ENCODE peak calls at places on chromosomes 16 and 17, in eight cellular contexts. One of them, this sample, is unnamed.

GRCh38 chr17:77444653-77445029 is 303.9 kb downstream of the SEC14L1 start:
- DNase-seq in astrocyte of the spinal cord: no peak
- DNase-seq in B cell: no peak
- DNase-seq in nephron progenitor cell: peak; percentile 51
- DNase-seq in lung: no peak
- DNase-seq in neural crest cell: no peak
- DNase-seq in activated CD8-positive, alpha-beta T cell treated with anti-CD3 and anti-CD28 coated beads for 36 hours: peak; percentile 69
- DNase-seq in pancreas: no peak
- DNase-seq in this sample: peak; percentile 66

GRCh38 chr17:74639704-74640142 is 16.2 kb upstream of the CD300E start:
- DNase-seq in astrocyte of the spinal cord: no peak
- DNase-seq in B cell: peak; percentile 51
- DNase-seq in nephron progenitor cell: no peak
- DNase-seq in lung: no peak
- DNase-seq in neural crest cell: no peak
- DNase-seq in activated CD8-positive, alpha-beta T cell treated with anti-CD3 and anti-CD28 coated beads for 36 hours: peak; percentile 24
- DNase-seq in pancreas: no peak
- DNase-seq in this sample: no peak

GRCh38 chr16:81181013-81181720 is 57.3 kb upstream of the BCO1 start:
- DNase-seq in astrocyte of the spinal cord: peak; percentile 92
- DNase-seq in B cell: no peak
- DNase-seq in nephron progenitor cell: peak; percentile 88
- DNase-seq in lung: peak; percentile 75
- DNase-seq in neural crest cell: peak; percentile 57
- DNase-seq in activated CD8-positive, alpha-beta T cell treated with anti-CD3 and anti-CD28 coated beads for 36 hours: no peak
- DNase-seq in pancreas: peak; percentile 66
- DNase-seq in this sample: no peak

GRCh38 chr17:68053237-68054030 is 17.9 kb downstream of the KPNA2 start:
- DNase-seq in astrocyte of the spinal cord: peak; percentile 22
- DNase-seq in B cell: no peak
- DNase-seq in nephron progenitor cell: no peak
- DNase-seq in lung: peak; percentile 34
- DNase-seq in neural crest cell: no peak
- DNase-seq in activated CD8-positive, alpha-beta T cell treated with anti-CD3 and anti-CD28 coated beads for 36 hours: no peak
- DNase-seq in pancreas: no peak
- DNase-seq in this sample: no peak

GRCh38 chr16:83900611-83901010 is 1.7 kb downstream of the MLYCD start:
- DNase-seq in astrocyte of the spinal cord: no peak
- DNase-seq in B cell: no peak
- DNase-seq in nephron progenitor cell: no peak
- DNase-seq in lung: no peak
- DNase-seq in neural crest cell: no peak
- DNase-seq in activated CD8-positive, alpha-beta T cell treated with anti-CD3 and anti-CD28 coated beads for 36 hours: no peak
- DNase-seq in pancreas: no peak
- DNase-seq in this sample: no peak

GRCh38 chr16:66159987-66160386 is 206.5 kb upstream of the CDH5 start:
- DNase-seq in astrocyte of the spinal cord: no peak
- DNase-seq in B cell: no peak
- DNase-seq in nephron progenitor cell: no peak
- DNase-seq in lung: no peak
- DNase-seq in neural crest cell: no peak
- DNase-seq in activated CD8-positive, alpha-beta T cell treated with anti-CD3 and anti-CD28 coated beads for 36 hours: no peak
- DNase-seq in pancreas: no peak
- DNase-seq in this sample: no peak

GRCh38 chr16:84790291-84790690 is 29.5 kb upstream of the CRISPLD2 start:
- DNase-seq in astrocyte of the spinal cord: no peak
- DNase-seq in B cell: no peak
- DNase-seq in nephron progenitor cell: no peak
- DNase-seq in lung: no peak
- DNase-seq in neural crest cell: no peak
- DNase-seq in activated CD8-positive, alpha-beta T cell treated with anti-CD3 and anti-CD28 coated beads for 36 hours: no peak
- DNase-seq in pancreas: no peak
- DNase-seq in this sample: no peak

GRCh38 chr16:53014287-53014686 is 38.4 kb downstream of the CHD9NB start:
- DNase-seq in astrocyte of the spinal cord: no peak
- DNase-seq in B cell: no peak
- DNase-seq in nephron progenitor cell: no peak
- DNase-seq in lung: no peak
- DNase-seq in neural crest cell: no peak
- DNase-seq in activated CD8-positive, alpha-beta T cell treated with anti-CD3 and anti-CD28 coated beads for 36 hours: no peak
- DNase-seq in pancreas: no peak
- DNase-seq in this sample: no peak

GRCh38 chr17:8745586-8746500 is 1.2 kb upstream of the CCDC42 start:
- DNase-seq in astrocyte of the spinal cord: peak; percentile 33
- DNase-seq in B cell: peak; percentile 90
- DNase-seq in nephron progenitor cell: peak; percentile 96
- DNase-seq in lung: peak; percentile 70
- DNase-seq in neural crest cell: peak; percentile 84
- DNase-seq in activated CD8-positive, alpha-beta T cell treated with anti-CD3 and anti-CD28 coated beads for 36 hours: peak; percentile 83
- DNase-seq in pancreas: peak; percentile 49
- DNase-seq in this sample: peak; percentile 96

GRCh38 chr17:42691021-42691545 is 8.8 kb downstream of the CNTNAP1 start:
- DNase-seq in astrocyte of the spinal cord: no peak
- DNase-seq in B cell: no peak
- DNase-seq in nephron progenitor cell: no peak
- DNase-seq in lung: no peak
- DNase-seq in neural crest cell: no peak
- DNase-seq in activated CD8-positive, alpha-beta T cell treated with anti-CD3 and anti-CD28 coated beads for 36 hours: no peak
- DNase-seq in pancreas: no peak
- DNase-seq in this sample: no peak

GRCh38 chr17:61399131-61400057 is at the start of gene TBX2:
- DNase-seq in astrocyte of the spinal cord: peak; percentile 81
- DNase-seq in B cell: peak; percentile 34
- DNase-seq in nephron progenitor cell: peak; percentile 69
- DNase-seq in lung: peak; percentile 74
- DNase-seq in neural crest cell: peak; percentile 66
- DNase-seq in activated CD8-positive, alpha-beta T cell treated with anti-CD3 and anti-CD28 coated beads for 36 hours: no peak
- DNase-seq in pancreas: no peak
- DNase-seq in this sample: peak; percentile 61

GRCh38 chr17:67998466-67998865 is 2.2 kb upstream of the C17orf58 start:
- DNase-seq in astrocyte of the spinal cord: no peak
- DNase-seq in B cell: no peak
- DNase-seq in nephron progenitor cell: no peak
- DNase-seq in lung: no peak
- DNase-seq in neural crest cell: no peak
- DNase-seq in activated CD8-positive, alpha-beta T cell treated with anti-CD3 and anti-CD28 coated beads for 36 hours: no peak
- DNase-seq in pancreas: no peak
- DNase-seq in this sample: no peak

GRCh38 chr17:37465058-37465616 is 24.6 kb upstream of the DUSP14 start:
- DNase-seq in astrocyte of the spinal cord: no peak
- DNase-seq in B cell: no peak
- DNase-seq in nephron progenitor cell: no peak
- DNase-seq in lung: no peak
- DNase-seq in neural crest cell: no peak
- DNase-seq in activated CD8-positive, alpha-beta T cell treated with anti-CD3 and anti-CD28 coated beads for 36 hours: no peak
- DNase-seq in pancreas: no peak
- DNase-seq in this sample: no peak

GRCh38 chr17:40021471-40021961 is 6.3 kb downstream of the CSF3 start:
- DNase-seq in astrocyte of the spinal cord: peak; percentile 42
- DNase-seq in B cell: no peak
- DNase-seq in nephron progenitor cell: no peak
- DNase-seq in lung: no peak
- DNase-seq in neural crest cell: no peak
- DNase-seq in activated CD8-positive, alpha-beta T cell treated with anti-CD3 and anti-CD28 coated beads for 36 hours: no peak
- DNase-seq in pancreas: no peak
- DNase-seq in this sample: no peak

GRCh38 chr16:66493490-66494401 is 56.2 kb downstream of the TK2 start:
- DNase-seq in astrocyte of the spinal cord: no peak
- DNase-seq in B cell: no peak
- DNase-seq in nephron progenitor cell: no peak
- DNase-seq in lung: no peak
- DNase-seq in neural crest cell: no peak
- DNase-seq in activated CD8-positive, alpha-beta T cell treated with anti-CD3 and anti-CD28 coated beads for 36 hours: no peak
- DNase-seq in pancreas: no peak
- DNase-seq in this sample: no peak

GRCh38 chr17:4856937-4857314 is 23.8 kb downstream of the MINK1 start:
- DNase-seq in astrocyte of the spinal cord: no peak
- DNase-seq in B cell: no peak
- DNase-seq in nephron progenitor cell: no peak
- DNase-seq in lung: no peak
- DNase-seq in neural crest cell: no peak
- DNase-seq in activated CD8-positive, alpha-beta T cell treated with anti-CD3 and anti-CD28 coated beads for 36 hours: no peak
- DNase-seq in pancreas: no peak
- DNase-seq in this sample: no peak

GRCh38 chr17:6753006-6753445 is 2.8 kb upstream of the XAF1 start:
- DNase-seq in astrocyte of the spinal cord: peak; percentile 93
- DNase-seq in B cell: peak; percentile 17
- DNase-seq in nephron progenitor cell: no peak
- DNase-seq in lung: peak; percentile 41
- DNase-seq in neural crest cell: no peak
- DNase-seq in activated CD8-positive, alpha-beta T cell treated with anti-CD3 and anti-CD28 coated beads for 36 hours: peak; percentile 62
- DNase-seq in pancreas: peak; percentile 23
- DNase-seq in this sample: peak; percentile 24

GRCh38 chr17:50057521-50057991 is 1.6 kb downstream of the ITGA3 start:
- DNase-seq in astrocyte of the spinal cord: no peak
- DNase-seq in B cell: no peak
- DNase-seq in nephron progenitor cell: no peak
- DNase-seq in lung: no peak
- DNase-seq in neural crest cell: no peak
- DNase-seq in activated CD8-positive, alpha-beta T cell treated with anti-CD3 and anti-CD28 coated beads for 36 hours: no peak
- DNase-seq in pancreas: no peak
- DNase-seq in this sample: no peak

GRCh38 chr16:58506241-58507194 is 6.6 kb downstream of the NDRG4 start:
- DNase-seq in astrocyte of the spinal cord: no peak
- DNase-seq in B cell: no peak
- DNase-seq in nephron progenitor cell: no peak
- DNase-seq in lung: no peak
- DNase-seq in neural crest cell: no peak
- DNase-seq in activated CD8-positive, alpha-beta T cell treated with anti-CD3 and anti-CD28 coated beads for 36 hours: peak; percentile 2
- DNase-seq in pancreas: no peak
- DNase-seq in this sample: no peak
- TF ChIP-seq CTCF in astrocyte of the spinal cord: no peak
- TF ChIP-seq CTCF in B cell: no peak
- TF ChIP-seq CTCF in nephron progenitor cell: no peak
- TF ChIP-seq CTCF in lung: no peak
- TF ChIP-seq CTCF in neural crest cell: no peak
- TF ChIP-seq CTCF in activated CD8-positive, alpha-beta T cell treated with anti-CD3 and anti-CD28 coated beads for 36 hours: no peak
- TF ChIP-seq CTCF in pancreas: no peak
- TF ChIP-seq CTCF in this sample: no peak

GRCh38 chr16:27355610-27356009 is 41.8 kb downstream of the IL4R start:
- DNase-seq in astrocyte of the spinal cord: no peak
- DNase-seq in B cell: no peak
- DNase-seq in nephron progenitor cell: peak; percentile 14
- DNase-seq in lung: peak; percentile 59
- DNase-seq in neural crest cell: no peak
- DNase-seq in activated CD8-positive, alpha-beta T cell treated with anti-CD3 and anti-CD28 coated beads for 36 hours: peak; percentile 57
- DNase-seq in pancreas: no peak
- DNase-seq in this sample: no peak
- TF ChIP-seq CTCF in astrocyte of the spinal cord: peak; percentile 52
- TF ChIP-seq CTCF in B cell: no peak
- TF ChIP-seq CTCF in nephron progenitor cell: no peak
- TF ChIP-seq CTCF in lung: no peak
- TF ChIP-seq CTCF in neural crest cell: peak; percentile 31
- TF ChIP-seq CTCF in activated CD8-positive, alpha-beta T cell treated with anti-CD3 and anti-CD28 coated beads for 36 hours: no peak
- TF ChIP-seq CTCF in pancreas: no peak
- TF ChIP-seq CTCF in this sample: no peak

GRCh38 chr16:72689851-72690250 is 358.1 kb downstream of the ZFHX3 start:
- DNase-seq in astrocyte of the spinal cord: no peak
- DNase-seq in B cell: no peak
- DNase-seq in nephron progenitor cell: no peak
- DNase-seq in lung: no peak
- DNase-seq in neural crest cell: no peak
- DNase-seq in activated CD8-positive, alpha-beta T cell treated with anti-CD3 and anti-CD28 coated beads for 36 hours: no peak
- DNase-seq in pancreas: no peak
- DNase-seq in this sample: no peak
- TF ChIP-seq CTCF in astrocyte of the spinal cord: peak; percentile 12
- TF ChIP-seq CTCF in B cell: no peak
- TF ChIP-seq CTCF in nephron progenitor cell: no peak
- TF ChIP-seq CTCF in lung: no peak
- TF ChIP-seq CTCF in neural crest cell: no peak
- TF ChIP-seq CTCF in activated CD8-positive, alpha-beta T cell treated with anti-CD3 and anti-CD28 coated beads for 36 hours: no peak
- TF ChIP-seq CTCF in pancreas: no peak
- TF ChIP-seq CTCF in this sample: no peak

GRCh38 chr17:76197911-76198310 is 42.4 kb downstream of the RNF157 start:
- DNase-seq in astrocyte of the spinal cord: no peak
- DNase-seq in B cell: no peak
- DNase-seq in nephron progenitor cell: no peak
- DNase-seq in lung: no peak
- DNase-seq in neural crest cell: no peak
- DNase-seq in activated CD8-positive, alpha-beta T cell treated with anti-CD3 and anti-CD28 coated beads for 36 hours: no peak
- DNase-seq in pancreas: no peak
- DNase-seq in this sample: no peak

GRCh38 chr17:76195281-76196096 is 44.8 kb downstream of the RNF157 start:
- DNase-seq in astrocyte of the spinal cord: no peak
- DNase-seq in B cell: no peak
- DNase-seq in nephron progenitor cell: no peak
- DNase-seq in lung: no peak
- DNase-seq in neural crest cell: no peak
- DNase-seq in activated CD8-positive, alpha-beta T cell treated with anti-CD3 and anti-CD28 coated beads for 36 hours: no peak
- DNase-seq in pancreas: no peak
- DNase-seq in this sample: no peak

GRCh38 chr17:76199466-76199865 is 40.8 kb downstream of the RNF157 start:
- DNase-seq in astrocyte of the spinal cord: no peak
- DNase-seq in B cell: no peak
- DNase-seq in nephron progenitor cell: no peak
- DNase-seq in lung: no peak
- DNase-seq in neural crest cell: no peak
- DNase-seq in activated CD8-positive, alpha-beta T cell treated with anti-CD3 and anti-CD28 coated beads for 36 hours: peak; percentile 83
- DNase-seq in pancreas: no peak
- DNase-seq in this sample: no peak

GRCh38 chr17:76198702-76199101 is 41.6 kb downstream of the RNF157 start:
- DNase-seq in astrocyte of the spinal cord: no peak
- DNase-seq in B cell: no peak
- DNase-seq in nephron progenitor cell: no peak
- DNase-seq in lung: no peak
- DNase-seq in neural crest cell: no peak
- DNase-seq in activated CD8-positive, alpha-beta T cell treated with anti-CD3 and anti-CD28 coated beads for 36 hours: no peak
- DNase-seq in pancreas: no peak
- DNase-seq in this sample: no peak

DNA sequence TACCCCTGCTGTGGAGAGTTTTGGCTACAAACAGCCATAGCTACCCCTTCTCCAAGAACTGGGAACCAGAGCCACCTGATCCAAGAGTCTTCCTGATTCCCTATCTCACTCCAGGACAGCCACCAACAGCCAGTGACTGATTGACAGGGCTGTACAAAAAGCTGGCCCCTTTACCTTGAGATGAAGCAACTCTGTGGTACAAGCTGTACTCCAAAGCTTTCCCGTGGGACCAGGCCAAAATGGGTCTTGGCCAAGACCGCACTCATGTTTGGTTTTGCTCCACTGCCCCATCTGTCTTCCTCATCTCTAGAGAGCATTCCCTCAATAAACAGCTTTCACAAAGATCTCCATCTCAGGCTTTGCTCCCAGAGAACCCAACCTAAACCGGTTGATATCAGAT is 43.6 kb downstream of the RNF157 start:
- DNase-seq in astrocyte of the spinal cord: no peak
- DNase-seq in B cell: no peak
- DNase-seq in nephron progenitor cell: no peak
- DNase-seq in lung: peak; percentile 43
- DNase-seq in neural crest cell: no peak
- DNase-seq in activated CD8-positive, alpha-beta T cell treated with anti-CD3 and anti-CD28 coated beads for 36 hours: no peak
- DNase-seq in pancreas: no peak
- DNase-seq in this sample: no peak
- TF ChIP-seq CTCF in astrocyte of the spinal cord: no peak
- TF ChIP-seq CTCF in B cell: no peak
- TF ChIP-seq CTCF in nephron progenitor cell: no peak
- TF ChIP-seq CTCF in lung: no peak
- TF ChIP-seq CTCF in neural crest cell: no peak
- TF ChIP-seq CTCF in activated CD8-positive, alpha-beta T cell treated with anti-CD3 and anti-CD28 coated beads for 36 hours: no peak
- TF ChIP-seq CTCF in pancreas: no peak
- TF ChIP-seq CTCF in this sample: no peak

This sample was measured in GM20000.